ENCODE peak calls at places on chromosomes 5 and 9, in six cellular contexts. F is stomach, M is lower lobe of right lung, B is right lobe of liver, O is right atrium auricular region, Z is HCT116. U is an unnamed sample.

GRCh38 chr5:128264567-128264966 is 181.0 kb downstream of the SLC12A2 start:
- DNase-seq in M (no peak), B (no peak), O (no peak), F (no peak), Z (no peak), U (no peak)

GRCh38 chr5:112657804-112658203 is 79.9 kb upstream of the APC start:
- DNase-seq in F (no peak), O (no peak), M (no peak), B (no peak), Z (no peak), U (no peak)

GRCh38 chr9:78573205-78573604 is 276.3 kb downstream of the PSAT1 start:
- DNase-seq in B (no peak), Z (no peak), F (no peak), M (no peak), O (no peak), U (no peak)

GRCh38 chr9:112180387-112180881 is 5.3 kb upstream of the SUSD1 start:
- DNase-seq in M (no peak), Z (no peak), F (no peak), O (no peak), B (no peak), U (no peak)

GRCh38 chr9:14415947-14416346 is 102.0 kb upstream of the NFIB start:
- DNase-seq in Z (no peak), F (no peak), B (no peak), O (no peak), M (no peak), U (no peak)

GRCh38 chr9:125983681-125984080 is 236.5 kb downstream of the PBX3 start:
- DNase-seq in Z (no peak), B (no peak), F (no peak), O (no peak), M (no peak), U (no peak)

GRCh38 chr5:67154518-67155206 is 41.9 kb downstream of the CD180 start:
- DNase-seq in M (no peak), O (no peak), B (no peak), Z (no peak), F (no peak), U (no peak)

GRCh38 chr5:154298060-154298459 is 107.5 kb downstream of the GALNT10 start:
- DNase-seq in B (no peak), Z (no peak), F (no peak), O (no peak), M (no peak), U (peak)

GRCh38 chr9:85200726-85201402 is 531.3 kb downstream of the NTRK2 start:
- DNase-seq in O (no peak), F (peak), Z (no peak), M (no peak), B (no peak), U (no peak)

GRCh38 chr5:102690910-102691309 is 64.2 kb upstream of the PAM start:
- DNase-seq in M (no peak), Z (no peak), B (no peak), O (no peak), F (no peak), U (no peak)

GRCh38 chr5:176373100-176373818 is 8.0 kb downstream of the ARL10 start:
- DNase-seq in B (no peak), Z (no peak), O (no peak), M (no peak), F (no peak), U (no peak)

GRCh38 chr9:20707708-20708107 is 23.6 kb downstream of the FOCAD start:
- DNase-seq in O (no peak), Z (no peak), B (no peak), M (no peak), F (no peak), U (no peak)

GRCh38 chr9:98961513-98962180 is 17.9 kb downstream of the COL15A1 start:
- DNase-seq in B (no peak), Z (no peak), F (no peak), O (no peak), M (no peak), U (no peak)

GRCh38 chr5:52987711-52988329 is 1.3 kb upstream of the ITGA2 start:
- DNase-seq in Z (peak), M (no peak), B (no peak), O (no peak), F (no peak), U (no peak)

GRCh38 chr5:172699999-172700685 is 59.1 kb downstream of the NEURL1B start:
- DNase-seq in M (peak), F (no peak), B (peak), O (no peak), Z (no peak), U (no peak)

GRCh38 chr5:77935516-77936364 is 159.6 kb upstream of the TBCA start:
- DNase-seq in F (no peak), M (no peak), Z (no peak), B (no peak), O (no peak), U (no peak)

GRCh38 chr5:78095119-78095518 is 199.4 kb downstream of the AP3B1 start:
- DNase-seq in O (no peak), M (no peak), F (no peak), B (no peak), Z (no peak), U (no peak)

GRCh38 chr5:112917453-112918005 is 4.5 kb downstream of the REEP5 start:
- DNase-seq in Z (no peak), B (no peak), F (no peak), M (no peak), O (no peak), U (no peak)

GRCh38 chr9:22722492-22722891 is 275.9 kb downstream of the DMRTA1 start:
- DNase-seq in O (no peak), M (no peak), B (no peak), F (no peak), Z (no peak), U (no peak)

GRCh38 chr5:65120371-65120967 is 351.7 kb downstream of the CWC27 start:
- DNase-seq in Z (no peak), B (no peak), M (no peak), F (no peak), O (no peak), U (no peak)

GRCh38 chr9:131839281-131840084 is 99.6 kb upstream of the RAPGEF1 start:
- DNase-seq in F (no peak), Z (peak), O (no peak), M (no peak), B (peak), U (no peak)

GRCh38 chr5:121325930-121326329 is 525.8 kb upstream of the FTMT start:
- DNase-seq in Z (no peak), F (no peak), O (no peak), B (no peak), M (no peak), U (no peak)

GRCh38 chr5:136000937-136001336 is 27.9 kb upstream of the TGFBI start:
- DNase-seq in B (no peak), Z (no peak), O (no peak), M (no peak), F (no peak), U (no peak)

GRCh38 chr9:99000480-99001395 is 57.0 kb downstream of the COL15A1 start:
- DNase-seq in Z (peak), F (peak), M (peak), O (no peak), B (peak), U (peak)

GRCh38 chr5:122392844-122393243 is 80.8 kb downstream of the SNCAIP start:
- DNase-seq in M (no peak), O (no peak), Z (no peak), B (no peak), F (no peak), U (no peak)

GRCh38 chr9:126743046-126743445 is 61.8 kb upstream of the ZBTB43 start:
- DNase-seq in F (no peak), Z (no peak), M (no peak), B (no peak), O (no peak), U (no peak)

GRCh38 chr9:120609636-120610035 is 29.7 kb upstream of the CDK5RAP2 start:
- DNase-seq in O (no peak), M (no peak), Z (no peak), B (no peak), F (no peak), U (no peak)

GRCh38 chr9:135128035-135128670 is 40.7 kb downstream of the OLFM1 start:
- DNase-seq in B (no peak), F (no peak), O (no peak), Z (no peak), M (no peak), U (no peak)

GRCh38 chr9:90900130-90900529 is 98.5 kb downstream of the SYK start:
- DNase-seq in M (no peak), Z (no peak), B (no peak), F (no peak), O (no peak), U (no peak)

GRCh38 chr9:111648066-111648465 is 13.3 kb upstream of the GNG10 start:
- DNase-seq in B (no peak), F (no peak), O (no peak), Z (no peak), M (no peak), U (no peak)

GRCh38 chr9:13648676-13649075 is 369.2 kb upstream of the MPDZ start:
- DNase-seq in M (no peak), F (no peak), Z (no peak), O (no peak), B (no peak), U (no peak)

GRCh38 chr9:38024036-38024681 is 44.9 kb downstream of the SHB start:
- DNase-seq in F (no peak), B (peak), M (peak), Z (no peak), O (no peak), U (no peak)

GRCh38 chr5:111999286-111999685 is 242.3 kb upstream of the NREP start:
- DNase-seq in O (no peak), F (no peak), Z (no peak), M (no peak), B (no peak), U (no peak)

GRCh38 chr5:87132696-87133095 is 135.0 kb upstream of the RASA1 start:
- DNase-seq in B (no peak), M (no peak), F (no peak), Z (no peak), O (no peak), U (no peak)

GRCh38 chr9:32395483-32396216 is 11.2 kb downstream of the ACO1 start:
- DNase-seq in B (no peak), Z (no peak), O (peak), F (no peak), M (no peak), U (no peak)

GRCh38 chr9:133585481-133586367 is 23.5 kb downstream of the FAM163B start:
- DNase-seq in Z (no peak), F (no peak), B (no peak), O (no peak), M (no peak), U (no peak)

GRCh38 chr5:151683936-151684586 is 2.7 kb downstream of the SPARC start:
- DNase-seq in Z (no peak), F (no peak), B (no peak), M (no peak), O (no peak), U (no peak)

GRCh38 chr5:74672215-74672877 is 12.7 kb upstream of the HEXB start:
- DNase-seq in B (no peak), Z (no peak), O (no peak), F (no peak), M (no peak), U (no peak)

GRCh38 chr5:74667396-74667795 is 17.6 kb upstream of the HEXB start:
- DNase-seq in B (no peak), Z (no peak), M (no peak), O (no peak), F (no peak), U (no peak)

GRCh38 chr5:74670377-74671038 is 14.5 kb upstream of the HEXB start:
- DNase-seq in B (no peak), M (no peak), O (no peak), Z (no peak), F (no peak), U (no peak)

GRCh38 chr5:74669824-74670223 is 15.2 kb upstream of the HEXB start:
- DNase-seq in Z (no peak), O (no peak), F (no peak), M (no peak), B (no peak), U (no peak)

GRCh38 chr5:74673011-74673790 is 11.8 kb upstream of the HEXB start:
- DNase-seq in M (no peak), Z (peak), F (no peak), O (no peak), B (no peak), U (no peak)
- H3K4me3 ChIP-seq in M (peak), Z (no peak), F (peak), O (peak), B (no peak), U (no peak)

GRCh38 chr5:170836226-170836625 is 25.6 kb upstream of the RANBP17 start:
- DNase-seq in F (no peak), Z (no peak), B (no peak), M (no peak), O (no peak), U (no peak)
- H3K4me3 ChIP-seq in F (no peak), Z (no peak), B (no peak), M (no peak), O (no peak), U (no peak)

GRCh38 chr5:10406636-10407035 is 35.0 kb upstream of the ROPN1L start:
- DNase-seq in O (no peak), Z (no peak), B (no peak), F (no peak), M (no peak), U (no peak)

GRCh38 chr5:10416868-10417267 is 24.8 kb upstream of the ROPN1L start:
- DNase-seq in F (no peak), O (no peak), Z (no peak), B (no peak), M (no peak), U (no peak)

GRCh38 chr5:10409504-10409903 is 32.2 kb upstream of the ROPN1L start:
- DNase-seq in F (no peak), B (no peak), M (no peak), O (no peak), Z (no peak), U (no peak)

GRCh38 chr5:10411336-10411735 is 30.3 kb upstream of the ROPN1L start:
- DNase-seq in M (no peak), O (no peak), B (no peak), Z (no peak), F (no peak), U (no peak)
- H3K4me3 ChIP-seq in M (no peak), O (no peak), B (no peak), Z (no peak), F (no peak), U (no peak)

GRCh38 chr9:2053883-2054845 is 39.0 kb downstream of the SMARCA2 start:
- DNase-seq in B (no peak), O (no peak), F (peak), Z (no peak), M (no peak), U (no peak)
- H3K4me3 ChIP-seq in B (no peak), O (no peak), F (no peak), Z (no peak), M (no peak), U (no peak)

GRCh38 chr5:83589786-83590185 is 118.2 kb downstream of the VCAN start:
- DNase-seq in B (no peak), M (no peak), F (no peak), Z (no peak), O (no peak), U (no peak)

GRCh38 chr5:83595217-83595616 is 123.7 kb downstream of the VCAN start:
- DNase-seq in F (no peak), B (no peak), O (no peak), M (no peak), Z (no peak), U (no peak)

GRCh38 chr5:83586874-83587776 is 115.6 kb downstream of the VCAN start:
- DNase-seq in M (no peak), F (no peak), O (no peak), B (no peak), Z (no peak), U (no peak)

GRCh38 chr5:83590966-83591365 is 119.4 kb downstream of the VCAN start:
- DNase-seq in F (no peak), O (no peak), Z (no peak), M (no peak), B (no peak), U (no peak)
- H3K4me3 ChIP-seq in F (no peak), O (no peak), Z (no peak), M (no peak), B (no peak), U (no peak)

GRCh38 chr5:180908400-180908799 is 9.4 kb downstream of the BTNL8 start:
- DNase-seq in M (no peak), Z (no peak), B (no peak), F (no peak), O (no peak), U (no peak)
- H3K4me3 ChIP-seq in M (no peak), Z (no peak), B (no peak), F (no peak), O (no peak), U (no peak)

GRCh38 chr9:110252509-110253139 is 3.7 kb downstream of the TXN start:
- DNase-seq in O (no peak), B (no peak), Z (no peak), M (peak), F (no peak), U (no peak)
- H3K4me3 ChIP-seq in O (no peak), B (no peak), Z (no peak), M (no peak), F (no peak), U (no peak)

GRCh38 chr5:14142856-14143508 is at the start of gene TRIO:
- DNase-seq in F (peak), Z (peak), B (peak), O (peak), M (peak), U (peak)
- H3K4me3 ChIP-seq in F (peak), Z (peak), B (peak), O (peak), M (peak), U (peak)

GRCh38 chr9:109301012-109301411 is 19.8 kb downstream of the EPB41L4B start:
- DNase-seq in F (no peak), O (no peak), Z (no peak), M (no peak), B (no peak), U (no peak)
- H3K4me3 ChIP-seq in F (no peak), O (no peak), Z (no peak), M (no peak), B (no peak), U (no peak)

U was measured in vagina.